ENCODE peak calls at places on chromosomes 11 and 22, in eight cellular contexts. M, P, E, Z, B, L, X and T are unnamed samples.
A peak's percentile ranks its signal among the peaks of the same experiment; 100 is the strongest.

GRCh38 chr22:24093855-24094254 is 82.8 kb downstream of the CABIN1 start:
- DNase-seq in P (peak; percentile 13), X (no peak), M (no peak), L (no peak), E (no peak), Z (peak; percentile 62), B (no peak), T (peak; percentile 27)

GRCh38 chr11:118708296-118708695 is 28.8 kb upstream of the TREH start:
- DNase-seq in M (no peak), L (no peak), X (no peak), E (no peak), P (peak; percentile 4), Z (no peak), B (no peak), T (no peak)

GRCh38 chr11:575324-575995 is 810 bp upstream of the PHRF1 start:
- DNase-seq in Z (no peak), B (peak; percentile 59), X (no peak), M (no peak), E (no peak), P (no peak), L (peak; percentile 63), T (peak; percentile 95)

GRCh38 chr11:2211113-2211971 is 39.7 kb upstream of the TH start:
- DNase-seq in L (peak; percentile 33), M (no peak), X (peak; percentile 62), E (peak; percentile 52), Z (peak; percentile 74), B (peak; percentile 99), P (no peak), T (peak; percentile 61)

GRCh38 chr22:20536590-20537324 is 29.3 kb downstream of the MED15 start:
- DNase-seq in X (no peak), E (no peak), Z (no peak), L (no peak), M (peak; percentile 85), B (no peak), P (peak; percentile 66), T (peak; percentile 69)

GRCh38 chr22:40345801-40346177 is 511 bp upstream of the ADSL start:
- DNase-seq in X (no peak), Z (peak; percentile 83), E (peak; percentile 67), M (peak; percentile 36), P (peak; percentile 22), L (peak; percentile 55), B (peak; percentile 10), T (peak; percentile 85)

GRCh38 chr11:65095427-65095826 is 587 bp upstream of the VPS51 start:
- DNase-seq in L (no peak), B (no peak), E (no peak), M (no peak), X (no peak), P (no peak), Z (no peak), T (no peak)

GRCh38 chr11:12717851-12718291 is 43.6 kb downstream of the TEAD1 start:
- DNase-seq in P (no peak), Z (no peak), M (no peak), B (no peak), E (no peak), X (no peak), L (peak; percentile 43), T (no peak)

GRCh38 chr22:50529416-50530279 is at the start of gene TYMP:
- DNase-seq in M (no peak), P (no peak), B (peak; percentile 19), L (peak; percentile 72), E (peak; percentile 90), X (no peak), Z (no peak), T (no peak)

GRCh38 chr22:24953294-24954113 is 988 bp downstream of the KIAA1671 start:
- DNase-seq in M (peak; percentile 76), Z (no peak), B (peak; percentile 15), P (no peak), L (peak; percentile 57), X (no peak), E (peak; percentile 58), T (no peak)

GRCh38 chr11:77067776-77068460 is 1.1 kb downstream of the CAPN5 start:
- DNase-seq in M (no peak), E (peak; percentile 11), X (no peak), L (no peak), P (no peak), Z (peak; percentile 80), B (no peak), T (no peak)

GRCh38 chr11:23755076-23755475 is 741.8 kb upstream of the LUZP2 start:
- DNase-seq in X (no peak), L (no peak), P (no peak), M (no peak), Z (no peak), B (no peak), E (no peak), T (no peak)

GRCh38 chr11:123431619-123432018 is 1.6 kb downstream of the GRAMD1B start:
- DNase-seq in Z (peak; percentile 50), M (no peak), B (no peak), E (no peak), X (no peak), P (no peak), L (no peak), T (no peak)

GRCh38 chr11:129536338-129536737 is 160.7 kb downstream of the BARX2 start:
- DNase-seq in M (no peak), E (no peak), Z (no peak), P (no peak), L (no peak), B (no peak), X (no peak), T (no peak)

GRCh38 chr22:19942071-19942885 is 660 bp upstream of the TXNRD2 start:
- DNase-seq in L (no peak), M (peak; percentile 64), X (no peak), Z (no peak), E (no peak), P (peak; percentile 93), B (no peak), T (no peak)

GRCh38 chr22:19755145-19755710 is 5.3 kb upstream of the TBX1 start:
- DNase-seq in B (no peak), X (no peak), M (no peak), E (no peak), L (peak; percentile 78), P (peak; percentile 73), Z (no peak), T (no peak)

GRCh38 chr11:114892381-114893197 is 214.3 kb downstream of the NXPE2 start:
- DNase-seq in M (peak; percentile 19), Z (no peak), L (peak; percentile 83), B (no peak), P (peak; percentile 74), E (no peak), X (no peak), T (no peak)

GRCh38 chr11:3044004-3044403 is 13.2 kb downstream of the CARS1 start:
- DNase-seq in Z (no peak), L (no peak), M (no peak), B (no peak), P (no peak), E (no peak), X (no peak), T (peak; percentile 23)

GRCh38 chr11:68016904-68017817 is 7.0 kb downstream of the ALDH3B1 start:
- DNase-seq in E (no peak), L (no peak), X (no peak), M (no peak), B (peak; percentile 94), Z (no peak), P (no peak), T (no peak)

GRCh38 chr11:8649361-8649760 is 33.1 kb downstream of the TRIM66 start:
- DNase-seq in E (no peak), Z (no peak), B (no peak), X (no peak), P (no peak), L (no peak), M (no peak), T (no peak)

DNA sequence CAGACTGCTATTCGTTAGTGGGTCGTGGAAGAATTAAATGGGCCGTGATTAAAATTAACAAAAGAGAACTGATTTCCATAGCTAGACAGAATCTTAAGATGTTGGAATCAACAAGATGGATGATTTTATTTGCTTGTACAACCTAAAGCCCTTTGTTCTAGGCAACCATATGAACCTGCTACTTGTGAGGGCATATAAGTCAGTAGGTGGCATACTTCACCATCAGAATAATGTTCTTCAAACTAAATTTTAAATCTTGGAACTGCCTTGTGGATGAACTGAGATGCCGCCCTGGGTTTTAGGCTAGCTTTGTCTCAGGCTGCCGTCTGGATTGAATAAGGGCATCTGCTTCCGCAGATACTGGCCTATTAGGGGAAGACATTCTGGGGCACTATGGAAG is 40.9 kb downstream of the CSRP3 start:
- DNase-seq in X (no peak), M (no peak), E (no peak), Z (no peak), L (no peak), P (no peak), B (no peak), T (no peak)
- TF ChIP-seq CTCF in X (no peak), M (no peak), E (no peak), Z (no peak), L (no peak), P (no peak), B (no peak), T (no peak)

DNA sequence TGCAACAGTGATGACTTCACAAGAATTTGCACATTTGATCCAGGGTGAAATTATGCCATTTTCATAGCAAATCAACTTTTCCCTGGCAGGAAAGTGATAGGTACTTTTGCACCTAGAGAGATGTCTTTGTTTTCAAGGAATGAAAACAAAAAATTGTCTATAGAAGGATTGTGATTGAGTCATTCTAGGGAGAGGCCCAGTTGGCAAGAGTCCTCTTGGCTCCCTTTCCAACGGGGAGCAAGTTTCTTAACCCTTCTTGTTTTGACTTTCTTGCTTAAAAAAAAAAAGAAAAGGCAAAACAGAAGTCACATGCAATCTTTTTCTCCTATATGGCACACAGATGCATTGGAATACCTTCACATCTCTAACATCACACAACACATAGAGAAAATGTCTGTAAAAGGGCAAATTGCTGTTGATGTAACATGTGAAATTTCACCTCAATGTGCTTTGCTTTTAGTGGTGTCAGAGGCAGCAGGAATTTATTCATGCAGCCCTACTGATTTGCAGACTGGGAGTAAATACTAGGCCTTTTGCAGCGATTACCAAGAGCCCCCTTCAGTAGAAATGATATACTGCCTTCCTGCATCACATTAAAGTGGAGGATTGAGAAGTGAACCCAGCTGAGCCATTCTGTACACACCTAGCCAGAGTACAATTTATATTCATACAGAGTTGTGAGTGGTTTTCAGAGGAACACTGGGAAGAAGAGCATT is 290.7 kb upstream of the MPPED2 start:
- DNase-seq in M (no peak), L (no peak), B (no peak), P (no peak), E (no peak), Z (no peak), X (no peak), T (no peak)
- TF ChIP-seq POLR2AphosphoS5 in M (no peak), L (no peak), B (no peak), P (no peak), E (no peak), Z (no peak), X (no peak), T (no peak)

GRCh38 chr22:49462795-49463194 is 364.9 kb downstream of the BRD1 start:
- DNase-seq in P (no peak), Z (peak; percentile 77), X (no peak), E (no peak), M (no peak), L (no peak), B (no peak), T (no peak)
- H3K4me3 ChIP-seq in P (no peak overlapping the region), Z (no peak overlapping the region), X (no peak overlapping the region), E (no peak overlapping the region), M (no peak overlapping the region), L (no peak overlapping the region), B (no peak overlapping the region), T (no peak overlapping the region)

DNA sequence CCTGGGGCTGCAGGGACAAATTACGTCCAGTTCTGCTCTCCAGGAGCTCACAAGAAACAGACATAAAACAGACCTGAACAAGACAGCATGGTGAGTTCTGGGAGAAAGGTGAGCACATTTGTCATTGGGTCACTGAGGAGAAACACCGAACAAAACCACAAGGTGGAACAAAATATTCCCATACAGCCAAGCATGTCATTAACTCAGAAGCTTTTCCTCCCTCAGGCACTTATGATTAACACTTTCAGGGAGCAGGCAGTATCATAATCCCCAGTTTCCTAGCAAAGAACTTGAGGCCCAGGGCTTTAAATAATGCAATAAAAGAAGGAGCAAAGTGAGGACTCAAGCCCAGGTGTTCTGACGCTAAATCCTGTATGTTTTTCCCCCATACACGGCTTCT is 43.0 kb downstream of the P4HA3 start:
- DNase-seq in P (no peak), Z (no peak), M (no peak), X (no peak), E (no peak), B (no peak), L (no peak), T (no peak)
- TF ChIP-seq CTCF in P (no peak), Z (no peak), M (no peak), X (no peak), E (no peak), B (no peak), L (no peak), T (no peak)